ENCODE peak calls at places on chromosome 16, in ten cellular contexts. One of them, this sample, is unnamed.

GRCh38 chr16:52993179-52993578 is 59.5 kb downstream of the CHD9NB start:
- DNase-seq in IMR-90: no peak
- DNase-seq in uterus: no peak
- DNase-seq in transverse colon: no peak
- DNase-seq in ovary: no peak
- DNase-seq in prostate gland: no peak
- DNase-seq in esophagus squamous epithelium: no peak
- DNase-seq in A549: no peak
- DNase-seq in H1: no peak
- DNase-seq in breast epithelium: no peak
- DNase-seq in this sample: no peak

GRCh38 chr16:24689128-24689527 is 40.3 kb upstream of the TNRC6A start:
- DNase-seq in ovary: no peak
- DNase-seq in H1: no peak
- DNase-seq in prostate gland: no peak
- DNase-seq in A549: peak
- DNase-seq in breast epithelium: no peak
- DNase-seq in IMR-90: peak
- DNase-seq in uterus: no peak
- DNase-seq in esophagus squamous epithelium: no peak
- DNase-seq in transverse colon: no peak
- DNase-seq in this sample: peak

GRCh38 chr16:78198299-78198698 is 98.8 kb downstream of the WWOX start:
- DNase-seq in uterus: no peak
- DNase-seq in transverse colon: no peak
- DNase-seq in IMR-90: no peak
- DNase-seq in H1: no peak
- DNase-seq in prostate gland: no peak
- DNase-seq in ovary: no peak
- DNase-seq in A549: no peak
- DNase-seq in breast epithelium: no peak
- DNase-seq in esophagus squamous epithelium: no peak
- DNase-seq in this sample: no peak

GRCh38 chr16:30555848-30556473 is 2.2 kb downstream of the ZNF764 start:
- DNase-seq in A549: no peak
- DNase-seq in prostate gland: no peak
- DNase-seq in uterus: no peak
- DNase-seq in ovary: no peak
- DNase-seq in transverse colon: no peak
- DNase-seq in IMR-90: no peak
- DNase-seq in breast epithelium: no peak
- DNase-seq in H1: no peak
- DNase-seq in esophagus squamous epithelium: no peak
- DNase-seq in this sample: no peak

GRCh38 chr16:56610017-56610608 is 1.7 kb downstream of the MT2A start:
- DNase-seq in transverse colon: peak
- DNase-seq in ovary: no peak
- DNase-seq in uterus: peak
- DNase-seq in breast epithelium: peak
- DNase-seq in prostate gland: peak
- DNase-seq in A549: peak
- DNase-seq in IMR-90: peak
- DNase-seq in H1: no peak
- DNase-seq in esophagus squamous epithelium: no peak
- DNase-seq in this sample: no peak

GRCh38 chr16:35152067-35152627 is 1692.7 kb downstream of the TP53TG3F start:
- DNase-seq in transverse colon: no peak
- DNase-seq in IMR-90: no peak
- DNase-seq in uterus: no peak
- DNase-seq in ovary: no peak
- DNase-seq in breast epithelium: no peak
- DNase-seq in H1: no peak
- DNase-seq in prostate gland: no peak
- DNase-seq in A549: no peak
- DNase-seq in esophagus squamous epithelium: no peak
- DNase-seq in this sample: no peak

GRCh38 chr16:53434436-53435065 is at the start of gene RBL2:
- DNase-seq in uterus: peak
- DNase-seq in A549: peak
- DNase-seq in ovary: no peak
- DNase-seq in prostate gland: peak
- DNase-seq in H1: no peak
- DNase-seq in IMR-90: peak
- DNase-seq in breast epithelium: peak
- DNase-seq in transverse colon: peak
- DNase-seq in esophagus squamous epithelium: no peak
- DNase-seq in this sample: peak

GRCh38 chr16:80931985-80932720 is 74.5 kb downstream of the CMC2 start:
- DNase-seq in transverse colon: peak
- DNase-seq in breast epithelium: peak
- DNase-seq in H1: peak
- DNase-seq in prostate gland: peak
- DNase-seq in A549: peak
- DNase-seq in uterus: peak
- DNase-seq in IMR-90: peak
- DNase-seq in ovary: peak
- DNase-seq in esophagus squamous epithelium: no peak
- DNase-seq in this sample: peak

GRCh38 chr16:69351309-69352027 is at the start of gene TMED6:
- DNase-seq in breast epithelium: no peak
- DNase-seq in H1: no peak
- DNase-seq in prostate gland: no peak
- DNase-seq in esophagus squamous epithelium: no peak
- DNase-seq in transverse colon: peak
- DNase-seq in IMR-90: no peak
- DNase-seq in uterus: no peak
- DNase-seq in A549: no peak
- DNase-seq in ovary: no peak
- DNase-seq in this sample: peak

GRCh38 chr16:86303787-86304685 is 206.3 kb upstream of the FOXF1 start:
- DNase-seq in esophagus squamous epithelium: no peak
- DNase-seq in H1: no peak
- DNase-seq in prostate gland: no peak
- DNase-seq in breast epithelium: no peak
- DNase-seq in transverse colon: peak
- DNase-seq in IMR-90: peak
- DNase-seq in uterus: peak
- DNase-seq in ovary: no peak
- DNase-seq in A549: no peak
- DNase-seq in this sample: no peak

GRCh38 chr16:27498426-27498825 is 51.3 kb downstream of the GTF3C1 start:
- DNase-seq in uterus: no peak
- DNase-seq in A549: no peak
- DNase-seq in ovary: no peak
- DNase-seq in prostate gland: no peak
- DNase-seq in esophagus squamous epithelium: no peak
- DNase-seq in H1: no peak
- DNase-seq in breast epithelium: no peak
- DNase-seq in transverse colon: no peak
- DNase-seq in IMR-90: no peak
- DNase-seq in this sample: no peak

GRCh38 chr16:64983226-64983625 is 138.6 kb downstream of the CDH11 start:
- DNase-seq in uterus: no peak
- DNase-seq in esophagus squamous epithelium: no peak
- DNase-seq in IMR-90: no peak
- DNase-seq in ovary: no peak
- DNase-seq in transverse colon: no peak
- DNase-seq in H1: no peak
- DNase-seq in prostate gland: no peak
- DNase-seq in A549: no peak
- DNase-seq in breast epithelium: no peak
- DNase-seq in this sample: no peak

GRCh38 chr16:68356249-68356918 is 45.6 kb downstream of the PRMT7 start:
- DNase-seq in H1: no peak
- DNase-seq in IMR-90: no peak
- DNase-seq in transverse colon: peak
- DNase-seq in prostate gland: no peak
- DNase-seq in ovary: no peak
- DNase-seq in breast epithelium: no peak
- DNase-seq in uterus: no peak
- DNase-seq in A549: no peak
- DNase-seq in esophagus squamous epithelium: no peak
- DNase-seq in this sample: no peak

GRCh38 chr16:31083556-31083955 is 5.2 kb downstream of the PRSS53 start:
- DNase-seq in uterus: no peak
- DNase-seq in A549: no peak
- DNase-seq in prostate gland: no peak
- DNase-seq in transverse colon: no peak
- DNase-seq in H1: no peak
- DNase-seq in esophagus squamous epithelium: no peak
- DNase-seq in ovary: no peak
- DNase-seq in breast epithelium: no peak
- DNase-seq in IMR-90: no peak
- DNase-seq in this sample: no peak

GRCh38 chr16:74563828-74564263 is 43.1 kb downstream of the GLG1 start:
- DNase-seq in transverse colon: no peak
- DNase-seq in uterus: no peak
- DNase-seq in IMR-90: peak
- DNase-seq in prostate gland: no peak
- DNase-seq in A549: peak
- DNase-seq in ovary: no peak
- DNase-seq in esophagus squamous epithelium: no peak
- DNase-seq in H1: no peak
- DNase-seq in breast epithelium: no peak
- DNase-seq in this sample: no peak

GRCh38 chr16:2090819-2091721 is 43.3 kb downstream of the TSC2 start:
- DNase-seq in ovary: peak
- DNase-seq in transverse colon: peak
- DNase-seq in breast epithelium: no peak
- DNase-seq in H1: peak
- DNase-seq in esophagus squamous epithelium: no peak
- DNase-seq in uterus: no peak
- DNase-seq in IMR-90: no peak
- DNase-seq in prostate gland: peak
- DNase-seq in A549: peak
- DNase-seq in this sample: peak
- TF ChIP-seq POLR2A in ovary: no peak
- TF ChIP-seq POLR2A in transverse colon: peak
- TF ChIP-seq POLR2A in breast epithelium: no peak
- TF ChIP-seq POLR2A in H1: no peak
- TF ChIP-seq POLR2A in esophagus squamous epithelium: no peak
- TF ChIP-seq POLR2A in uterus: no peak
- TF ChIP-seq POLR2A in IMR-90: no peak
- TF ChIP-seq POLR2A in prostate gland: peak
- TF ChIP-seq POLR2A in A549: no peak
- TF ChIP-seq POLR2A in this sample: no peak

GRCh38 chr16:10937068-10937859 is 5.0 kb downstream of the DEXI start:
- DNase-seq in IMR-90: no peak
- DNase-seq in breast epithelium: no peak
- DNase-seq in esophagus squamous epithelium: no peak
- DNase-seq in ovary: no peak
- DNase-seq in H1: no peak
- DNase-seq in uterus: no peak
- DNase-seq in transverse colon: no peak
- DNase-seq in prostate gland: peak
- DNase-seq in A549: no peak
- DNase-seq in this sample: peak

GRCh38 chr16:10938844-10939648 is 3.2 kb downstream of the DEXI start:
- DNase-seq in H1: no peak
- DNase-seq in ovary: no peak
- DNase-seq in esophagus squamous epithelium: no peak
- DNase-seq in A549: no peak
- DNase-seq in transverse colon: no peak
- DNase-seq in breast epithelium: no peak
- DNase-seq in uterus: no peak
- DNase-seq in prostate gland: no peak
- DNase-seq in IMR-90: no peak
- DNase-seq in this sample: no peak

GRCh38 chr16:10936585-10936984 is 5.7 kb downstream of the DEXI start:
- DNase-seq in ovary: no peak
- DNase-seq in uterus: no peak
- DNase-seq in prostate gland: no peak
- DNase-seq in breast epithelium: no peak
- DNase-seq in transverse colon: no peak
- DNase-seq in H1: no peak
- DNase-seq in esophagus squamous epithelium: no peak
- DNase-seq in IMR-90: no peak
- DNase-seq in A549: no peak
- DNase-seq in this sample: no peak

GRCh38 chr16:10939649-10940206 is 2.5 kb downstream of the DEXI start:
- DNase-seq in esophagus squamous epithelium: no peak
- DNase-seq in ovary: no peak
- DNase-seq in transverse colon: no peak
- DNase-seq in prostate gland: no peak
- DNase-seq in breast epithelium: no peak
- DNase-seq in uterus: no peak
- DNase-seq in IMR-90: no peak
- DNase-seq in H1: no peak
- DNase-seq in A549: no peak
- DNase-seq in this sample: no peak

GRCh38 chr16:10938321-10938720 is 3.9 kb downstream of the DEXI start:
- DNase-seq in prostate gland: no peak
- DNase-seq in IMR-90: no peak
- DNase-seq in A549: no peak
- DNase-seq in esophagus squamous epithelium: no peak
- DNase-seq in H1: no peak
- DNase-seq in breast epithelium: no peak
- DNase-seq in uterus: no peak
- DNase-seq in transverse colon: no peak
- DNase-seq in ovary: no peak
- DNase-seq in this sample: no peak
- TF ChIP-seq POLR2A in prostate gland: no peak
- TF ChIP-seq POLR2A in IMR-90: no peak
- TF ChIP-seq POLR2A in A549: no peak
- TF ChIP-seq POLR2A in esophagus squamous epithelium: no peak
- TF ChIP-seq POLR2A in H1: no peak
- TF ChIP-seq POLR2A in breast epithelium: no peak
- TF ChIP-seq POLR2A in uterus: no peak
- TF ChIP-seq POLR2A in transverse colon: no peak
- TF ChIP-seq POLR2A in ovary: no peak
- TF ChIP-seq POLR2A in this sample: no peak

DNA sequence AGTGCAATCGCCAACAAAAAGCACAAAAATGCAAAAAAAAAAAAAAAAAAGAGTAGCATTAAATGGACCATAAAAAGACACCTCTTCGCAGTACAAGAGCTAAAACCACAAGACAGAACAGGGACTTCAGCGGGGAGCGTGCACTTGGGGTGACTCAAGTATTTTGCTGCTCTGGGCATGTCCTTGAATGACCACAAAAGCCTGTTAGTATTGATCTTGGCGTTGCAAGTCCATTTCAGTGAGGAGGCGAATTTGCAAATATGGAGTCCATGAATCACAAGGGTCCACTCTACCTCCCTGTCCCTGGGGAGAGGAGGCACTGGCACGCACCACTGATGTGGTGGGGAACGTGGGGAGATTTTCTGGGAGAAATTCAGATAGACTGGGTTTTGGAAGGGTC is 78.9 kb downstream of the CNGB1 start:
- DNase-seq in ovary: no peak
- DNase-seq in IMR-90: peak
- DNase-seq in transverse colon: no peak
- DNase-seq in breast epithelium: no peak
- DNase-seq in H1: no peak
- DNase-seq in prostate gland: no peak
- DNase-seq in A549: no peak
- DNase-seq in esophagus squamous epithelium: no peak
- DNase-seq in uterus: no peak
- DNase-seq in this sample: no peak
- TF ChIP-seq POLR2A in ovary: no peak
- TF ChIP-seq POLR2A in IMR-90: no peak
- TF ChIP-seq POLR2A in transverse colon: no peak
- TF ChIP-seq POLR2A in breast epithelium: no peak
- TF ChIP-seq POLR2A in H1: no peak
- TF ChIP-seq POLR2A in prostate gland: no peak
- TF ChIP-seq POLR2A in A549: no peak
- TF ChIP-seq POLR2A in esophagus squamous epithelium: no peak
- TF ChIP-seq POLR2A in uterus: no peak
- TF ChIP-seq POLR2A in this sample: no peak

GRCh38 chr16:87829123-87829980 is 40.0 kb downstream of the SLC7A5 start:
- DNase-seq in IMR-90: no peak
- DNase-seq in esophagus squamous epithelium: no peak
- DNase-seq in ovary: no peak
- DNase-seq in breast epithelium: no peak
- DNase-seq in H1: no peak
- DNase-seq in prostate gland: no peak
- DNase-seq in A549: peak
- DNase-seq in transverse colon: no peak
- DNase-seq in uterus: no peak
- DNase-seq in this sample: no peak
- TF ChIP-seq POLR2A in IMR-90: peak
- TF ChIP-seq POLR2A in esophagus squamous epithelium: no peak
- TF ChIP-seq POLR2A in ovary: no peak
- TF ChIP-seq POLR2A in breast epithelium: no peak
- TF ChIP-seq POLR2A in H1: no peak
- TF ChIP-seq POLR2A in prostate gland: no peak
- TF ChIP-seq POLR2A in A549: no peak
- TF ChIP-seq POLR2A in transverse colon: no peak
- TF ChIP-seq POLR2A in uterus: no peak
- TF ChIP-seq POLR2A in this sample: no peak